ENCODE peak calls at places on chromosomes 13 and 19, in four cellular contexts. One of them, this sample, is unnamed.

GRCh38 chr13:99766641-99767045 is 204.9 kb downstream of the ZIC5 start:
- DNase-seq in pancreas: no peak
- DNase-seq in heart right ventricle: no peak
- DNase-seq in tibial nerve: no peak
- DNase-seq in this sample: no peak

GRCh38 chr13:98273067-98273823 is 96.2 kb upstream of the RNF113B start:
- DNase-seq in heart right ventricle: no peak
- DNase-seq in pancreas: no peak
- DNase-seq in tibial nerve: no peak
- DNase-seq in this sample: no peak

GRCh38 chr19:35225951-35226350 is 2.6 kb downstream of the FAM187B start:
- DNase-seq in heart right ventricle: no peak
- DNase-seq in pancreas: no peak
- DNase-seq in tibial nerve: no peak
- DNase-seq in this sample: peak; percentile 35

GRCh38 chr19:38792250-38793111 is 3.5 kb downstream of the LGALS7B start:
- DNase-seq in tibial nerve: no peak
- DNase-seq in pancreas: no peak
- DNase-seq in heart right ventricle: peak; percentile 67
- DNase-seq in this sample: peak; percentile 82

GRCh38 chr19:17052439-17052838 is 22.8 kb downstream of the HAUS8 start:
- DNase-seq in pancreas: peak; percentile 34
- DNase-seq in tibial nerve: peak; percentile 68
- DNase-seq in heart right ventricle: no peak
- DNase-seq in this sample: no peak

GRCh38 chr19:45901432-45901903 is 945 bp downstream of the MYPOP start:
- DNase-seq in heart right ventricle: peak; percentile 57
- DNase-seq in tibial nerve: peak; percentile 24
- DNase-seq in pancreas: peak; percentile 42
- DNase-seq in this sample: peak; percentile 84

GRCh38 chr13:20136781-20137703 is 23.8 kb downstream of the GJA3 start:
- DNase-seq in tibial nerve: no peak
- DNase-seq in heart right ventricle: peak; percentile 29
- DNase-seq in pancreas: peak; percentile 67
- DNase-seq in this sample: peak; percentile 81

GRCh38 chr19:4678881-4679379 is 8.8 kb upstream of the MYDGF start:
- DNase-seq in pancreas: no peak
- DNase-seq in tibial nerve: no peak
- DNase-seq in heart right ventricle: no peak
- DNase-seq in this sample: no peak

GRCh38 chr19:31170046-31170445 is 179.2 kb downstream of the TSHZ3 start:
- DNase-seq in heart right ventricle: no peak
- DNase-seq in pancreas: no peak
- DNase-seq in tibial nerve: no peak
- DNase-seq in this sample: no peak

GRCh38 chr19:52533901-52534300 is 6.4 kb downstream of the ZNF808 start:
- DNase-seq in tibial nerve: no peak
- DNase-seq in heart right ventricle: peak; percentile 17
- DNase-seq in pancreas: no peak
- DNase-seq in this sample: no peak

GRCh38 chr13:51218691-51219090 is 3.5 kb upstream of the FAM124A start:
- DNase-seq in pancreas: no peak
- DNase-seq in tibial nerve: no peak
- DNase-seq in heart right ventricle: no peak
- DNase-seq in this sample: no peak

GRCh38 chr13:105426454-105426853 is 1109.0 kb downstream of the EFNB2 start:
- DNase-seq in heart right ventricle: no peak
- DNase-seq in tibial nerve: no peak
- DNase-seq in pancreas: no peak
- DNase-seq in this sample: no peak

GRCh38 chr19:3658004-3658822 is 31.6 kb upstream of the CACTIN start:
- DNase-seq in pancreas: peak; percentile 76
- DNase-seq in heart right ventricle: peak; percentile 54
- DNase-seq in tibial nerve: no peak
- DNase-seq in this sample: no peak

GRCh38 chr19:45881082-45881908 is 4.6 kb downstream of the IRF2BP1 start:
- DNase-seq in pancreas: peak; percentile 54
- DNase-seq in tibial nerve: no peak
- DNase-seq in heart right ventricle: no peak
- DNase-seq in this sample: no peak

GRCh38 chr13:102487330-102487729 is 85.5 kb upstream of the FGF14 start:
- DNase-seq in tibial nerve: no peak
- DNase-seq in heart right ventricle: no peak
- DNase-seq in pancreas: no peak
- DNase-seq in this sample: no peak

GRCh38 chr19:7681336-7682174 is 922 bp downstream of the TRAPPC5 start:
- DNase-seq in heart right ventricle: peak; percentile 67
- DNase-seq in pancreas: peak; percentile 71
- DNase-seq in tibial nerve: peak; percentile 83
- DNase-seq in this sample: peak; percentile 90
- H3K27ac ChIP-seq in heart right ventricle: peak overlapping the region; percentile 90
- H3K27ac ChIP-seq in pancreas: peak overlapping the region; percentile 84
- H3K27ac ChIP-seq in tibial nerve: peak overlapping the region; percentile 87
- H3K27ac ChIP-seq in this sample: peak overlapping the region; percentile 92

GRCh38 chr19:48967346-48968178 is 2.5 kb downstream of the FTL start:
- DNase-seq in pancreas: no peak
- DNase-seq in tibial nerve: peak; percentile 57
- DNase-seq in heart right ventricle: no peak
- DNase-seq in this sample: peak; percentile 77
- H3K27ac ChIP-seq in pancreas: peak overlapping the region; percentile 86
- H3K27ac ChIP-seq in tibial nerve: peak overlapping the region; percentile 97
- H3K27ac ChIP-seq in heart right ventricle: peak overlapping the region; percentile 94
- H3K27ac ChIP-seq in this sample: peak overlapping the region; percentile 95

GRCh38 chr13:110794209-110794608 is 80.7 kb downstream of the ING1 start:
- DNase-seq in tibial nerve: no peak
- DNase-seq in pancreas: no peak
- DNase-seq in heart right ventricle: no peak
- DNase-seq in this sample: no peak

GRCh38 chr13:110797230-110797877 is 83.9 kb downstream of the ING1 start:
- DNase-seq in heart right ventricle: no peak
- DNase-seq in tibial nerve: no peak
- DNase-seq in pancreas: no peak
- DNase-seq in this sample: no peak

GRCh38 chr13:110798595-110798994 is 85.1 kb downstream of the ING1 start:
- DNase-seq in tibial nerve: no peak
- DNase-seq in pancreas: no peak
- DNase-seq in heart right ventricle: no peak
- DNase-seq in this sample: no peak

GRCh38 chr13:110801044-110801443 is 87.5 kb downstream of the ING1 start:
- DNase-seq in heart right ventricle: no peak
- DNase-seq in pancreas: no peak
- DNase-seq in tibial nerve: no peak
- DNase-seq in this sample: no peak

GRCh38 chr13:110799246-110800236 is 86.0 kb downstream of the ING1 start:
- DNase-seq in heart right ventricle: no peak
- DNase-seq in pancreas: no peak
- DNase-seq in tibial nerve: peak; percentile 33
- DNase-seq in this sample: no peak
- H3K27ac ChIP-seq in heart right ventricle: peak overlapping the region; percentile 74
- H3K27ac ChIP-seq in pancreas: peak overlapping the region; percentile 30
- H3K27ac ChIP-seq in tibial nerve: peak overlapping the region; percentile 51
- H3K27ac ChIP-seq in this sample: peak overlapping the region; percentile 53

GRCh38 chr13:49859568-49859967 is 67.1 kb upstream of the KPNA3 start:
- DNase-seq in heart right ventricle: no peak
- DNase-seq in pancreas: peak; percentile 19
- DNase-seq in tibial nerve: no peak
- DNase-seq in this sample: no peak
- H3K27ac ChIP-seq in heart right ventricle: no peak overlapping the region
- H3K27ac ChIP-seq in pancreas: peak overlapping the region; percentile 60
- H3K27ac ChIP-seq in tibial nerve: no peak overlapping the region
- H3K27ac ChIP-seq in this sample: peak overlapping the region; percentile 85

GRCh38 chr13:41015920-41016319 is 3.2 kb downstream of the ELF1 start:
- DNase-seq in tibial nerve: no peak
- DNase-seq in pancreas: no peak
- DNase-seq in heart right ventricle: no peak
- DNase-seq in this sample: no peak

GRCh38 chr13:41011382-41011956 is 7.6 kb downstream of the ELF1 start:
- DNase-seq in heart right ventricle: no peak
- DNase-seq in tibial nerve: no peak
- DNase-seq in pancreas: no peak
- DNase-seq in this sample: no peak

GRCh38 chr13:41008349-41008980 is 10.7 kb downstream of the ELF1 start:
- DNase-seq in tibial nerve: no peak
- DNase-seq in pancreas: no peak
- DNase-seq in heart right ventricle: no peak
- DNase-seq in this sample: no peak

GRCh38 chr13:41013834-41014233 is 5.3 kb downstream of the ELF1 start:
- DNase-seq in tibial nerve: no peak
- DNase-seq in heart right ventricle: no peak
- DNase-seq in pancreas: no peak
- DNase-seq in this sample: no peak

GRCh38 chr13:41012536-41012935 is 6.6 kb downstream of the ELF1 start:
- DNase-seq in tibial nerve: no peak
- DNase-seq in pancreas: no peak
- DNase-seq in heart right ventricle: no peak
- DNase-seq in this sample: no peak
- H3K27ac ChIP-seq in tibial nerve: no peak overlapping the region
- H3K27ac ChIP-seq in pancreas: no peak overlapping the region
- H3K27ac ChIP-seq in heart right ventricle: no peak overlapping the region
- H3K27ac ChIP-seq in this sample: no peak overlapping the region

DNA sequence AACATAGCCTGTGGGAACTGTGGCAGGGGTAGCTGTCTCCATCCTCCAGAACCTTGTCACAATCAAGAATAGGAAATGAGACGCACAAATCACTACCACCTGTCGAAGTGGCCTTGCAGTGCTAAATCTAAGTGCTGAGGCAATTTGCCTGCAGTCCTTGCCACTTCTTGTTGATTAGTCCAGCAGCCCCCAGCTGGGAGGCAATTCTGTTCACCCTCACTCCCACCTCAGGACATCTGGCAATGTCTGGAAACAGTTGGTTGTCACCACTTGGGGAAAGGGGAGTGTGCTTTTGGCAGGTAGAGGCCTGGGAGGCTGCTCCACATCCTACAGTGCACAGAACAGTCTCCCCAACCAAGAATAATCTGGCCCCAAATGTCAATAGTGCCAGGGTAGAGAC is 10.7 kb downstream of the RFX2 start:
- DNase-seq in pancreas: no peak
- DNase-seq in heart right ventricle: no peak
- DNase-seq in tibial nerve: no peak
- DNase-seq in this sample: no peak
- H3K27ac ChIP-seq in pancreas: peak overlapping the region; percentile 24
- H3K27ac ChIP-seq in heart right ventricle: peak overlapping the region; percentile 75
- H3K27ac ChIP-seq in tibial nerve: peak overlapping the region; percentile 80
- H3K27ac ChIP-seq in this sample: peak overlapping the region; percentile 89

GRCh38 chr13:43303040-43303729 is 279.8 kb downstream of the DNAJC15 start:
- DNase-seq in tibial nerve: no peak
- DNase-seq in heart right ventricle: peak; percentile 57
- DNase-seq in pancreas: peak; percentile 71
- DNase-seq in this sample: no peak
- H3K27ac ChIP-seq in tibial nerve: no peak overlapping the region
- H3K27ac ChIP-seq in heart right ventricle: no peak overlapping the region
- H3K27ac ChIP-seq in pancreas: no peak overlapping the region
- H3K27ac ChIP-seq in this sample: no peak overlapping the region

GRCh38 chr13:33275916-33276315 is 9.6 kb downstream of the STARD13 start:
- DNase-seq in heart right ventricle: no peak
- DNase-seq in pancreas: no peak
- DNase-seq in tibial nerve: no peak
- DNase-seq in this sample: no peak

GRCh38 chr13:33271759-33272158 is 13.8 kb downstream of the STARD13 start:
- DNase-seq in tibial nerve: no peak
- DNase-seq in pancreas: no peak
- DNase-seq in heart right ventricle: no peak
- DNase-seq in this sample: no peak

GRCh38 chr13:33276581-33276980 is 9.0 kb downstream of the STARD13 start:
- DNase-seq in heart right ventricle: no peak
- DNase-seq in tibial nerve: no peak
- DNase-seq in pancreas: no peak
- DNase-seq in this sample: no peak

GRCh38 chr13:33272531-33273124 is 12.9 kb downstream of the STARD13 start:
- DNase-seq in tibial nerve: no peak
- DNase-seq in pancreas: no peak
- DNase-seq in heart right ventricle: no peak
- DNase-seq in this sample: no peak

DNA sequence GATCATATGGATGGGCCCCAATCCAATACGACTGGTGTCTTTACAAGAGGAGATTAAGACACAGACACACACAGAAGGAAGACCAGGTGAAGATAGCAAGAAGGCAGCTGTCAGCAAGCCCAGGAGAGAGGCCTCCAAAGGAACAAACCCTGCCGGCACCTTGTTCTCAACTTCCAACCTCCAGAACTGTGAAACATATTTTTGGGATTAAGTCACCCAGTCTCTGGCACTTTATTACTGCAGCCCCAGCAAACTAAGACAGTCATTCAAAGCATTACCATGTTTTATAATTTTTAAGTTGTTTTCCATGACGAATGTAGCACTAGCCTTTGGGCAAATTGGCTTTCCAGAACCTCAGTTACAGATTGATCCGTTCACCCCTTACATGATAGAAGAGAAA is 11.3 kb downstream of the STARD13 start:
- DNase-seq in pancreas: no peak
- DNase-seq in heart right ventricle: no peak
- DNase-seq in tibial nerve: no peak
- DNase-seq in this sample: no peak
- H3K27ac ChIP-seq in pancreas: peak overlapping the region; percentile 72
- H3K27ac ChIP-seq in heart right ventricle: peak overlapping the region; percentile 44
- H3K27ac ChIP-seq in tibial nerve: peak overlapping the region; percentile 97
- H3K27ac ChIP-seq in this sample: no peak overlapping the region

DNA sequence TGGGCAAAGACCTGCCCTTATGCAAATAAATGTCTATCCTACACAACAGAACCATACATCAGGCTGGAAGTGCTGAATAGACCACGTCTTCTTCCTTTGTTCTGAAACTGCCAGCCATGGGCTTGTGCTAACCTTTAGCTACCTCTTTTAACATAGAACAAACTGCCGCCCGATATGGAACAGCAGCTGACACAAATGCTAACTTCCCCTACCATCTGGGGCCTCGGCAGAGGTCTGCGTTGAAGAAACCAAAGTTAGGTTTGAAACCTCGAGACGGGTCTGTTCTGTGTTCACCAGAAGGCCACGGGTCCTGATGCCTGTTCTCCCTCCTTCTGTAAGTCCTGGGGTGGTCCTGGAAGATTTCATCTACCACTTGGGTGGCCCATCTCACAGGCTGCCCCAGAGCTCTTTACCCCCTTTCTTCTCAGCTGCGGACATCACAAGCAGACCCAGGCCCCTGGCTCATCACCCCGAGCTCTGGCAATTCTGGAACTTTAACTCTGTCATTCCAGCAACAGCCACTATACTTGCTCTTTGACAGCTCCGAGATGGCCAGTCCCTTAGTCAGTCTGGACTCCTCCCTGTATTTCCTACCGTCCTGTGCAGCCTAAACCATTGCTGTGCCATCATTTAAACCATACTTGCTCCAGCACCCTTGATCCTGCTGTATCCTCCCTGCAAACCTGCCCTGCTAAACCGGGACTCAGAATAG is 146.7 kb downstream of the USP12 start:
- DNase-seq in tibial nerve: no peak
- DNase-seq in heart right ventricle: no peak
- DNase-seq in pancreas: no peak
- DNase-seq in this sample: no peak
- H3K27ac ChIP-seq in tibial nerve: no peak overlapping the region
- H3K27ac ChIP-seq in heart right ventricle: no peak overlapping the region
- H3K27ac ChIP-seq in pancreas: no peak overlapping the region
- H3K27ac ChIP-seq in this sample: no peak overlapping the region

This sample was measured in upper lobe of right lung.